ENCODE peak calls at places on chromosomes 5 and 9, in ten cellular contexts. S is BJ; K is HS-5; W is stimulated activated CD8-positive, alpha-beta memory T cell treated with anti-CD3 and anti-CD28 coated beads, Interleukin-12 subunit alpha, Interleukin-12 subunit beta, amount 100 ng/mL, for 1 hour; I is adrenal gland; A is substantia nigra; P is NCI-H446; G is stimulated activated CD4-positive, alpha-beta T cell treated with anti-CD3 and anti-CD28 coated beads, Interleukin-12 subunit alpha, Interleukin-12 subunit beta, amount 100 ng/mL, for 48 hours; U is neural progenitor cell; X is mesendoderm. F is an unnamed sample.

GRCh38 chr5:143977891-143978448 is 166.0 kb downstream of the HMHB1 start:
- DNase-seq in I (no peak), P (no peak), G (no peak), S (no peak), K (peak; percentile 60), U (no peak), A (no peak), W (no peak), X (no peak), F (no peak)

GRCh38 chr9:35867538-35867937 is 2.7 kb downstream of the OR13J1 start:
- DNase-seq in S (no peak), G (no peak), W (no peak), U (no peak), I (no peak), P (no peak), A (no peak), K (no peak), X (no peak), F (no peak)

GRCh38 chr5:114367029-114367428 is 5.2 kb downstream of the KCNN2 start:
- DNase-seq in P (no peak), X (no peak), S (no peak), W (no peak), G (no peak), A (no peak), K (no peak), U (no peak), I (no peak), F (no peak)

GRCh38 chr5:169695919-169696490 is 58.9 kb downstream of the DOCK2 start:
- DNase-seq in S (peak; percentile 99), P (no peak), A (no peak), X (no peak), U (no peak), K (peak; percentile 99), G (no peak), I (no peak), W (no peak), F (no peak)

GRCh38 chr9:117656007-117656406 is 48.2 kb upstream of the TLR4 start:
- DNase-seq in G (no peak), U (no peak), X (no peak), K (no peak), I (no peak), S (no peak), P (no peak), A (no peak), W (no peak), F (no peak)

GRCh38 chr5:16726538-16726946 is 109.7 kb upstream of the RETREG1 start:
- DNase-seq in K (no peak), I (no peak), U (no peak), X (no peak), S (no peak), P (no peak), G (no peak), W (no peak), A (no peak), F (no peak)

GRCh38 chr9:91384954-91385353 is 23.2 kb upstream of the AUH start:
- DNase-seq in P (no peak), X (no peak), I (no peak), G (no peak), U (no peak), W (no peak), K (no peak), S (no peak), A (no peak), F (no peak)

GRCh38 chr5:32115985-32116384 is 58.1 kb downstream of the GOLPH3 start:
- DNase-seq in P (no peak), K (no peak), I (no peak), A (no peak), G (no peak), X (peak; percentile 37), W (no peak), S (no peak), U (no peak), F (no peak)

GRCh38 chr9:84874583-84874982 is 205.1 kb downstream of the NTRK2 start:
- DNase-seq in I (no peak), U (no peak), X (no peak), S (no peak), A (no peak), K (no peak), G (no peak), P (no peak), W (no peak), F (no peak)

GRCh38 chr5:152097128-152097527 is 172.5 kb upstream of the GLRA1 start:
- DNase-seq in K (no peak), W (no peak), P (no peak), A (no peak), I (no peak), G (no peak), S (no peak), X (no peak), U (peak; percentile 16), F (no peak)

GRCh38 chr5:31671339-31671741 is 32.4 kb downstream of the PDZD2 start:
- DNase-seq in K (no peak), X (no peak), G (no peak), U (no peak), I (peak; percentile 46), S (no peak), P (peak; percentile 7), A (peak; percentile 14), W (no peak), F (no peak)

GRCh38 chr5:73673161-73673591 is 47.2 kb downstream of the ARHGEF28 start:
- DNase-seq in G (no peak), A (no peak), I (no peak), S (peak; percentile 51), X (peak; percentile 22), U (no peak), K (peak; percentile 69), W (no peak), P (no peak), F (no peak)

GRCh38 chr5:169064093-169064492 is 236.8 kb downstream of the SLIT3 start:
- DNase-seq in K (no peak), X (no peak), A (no peak), U (peak; percentile 28), I (no peak), S (no peak), W (no peak), P (no peak), G (no peak), F (no peak)

GRCh38 chr9:87160148-87161107 is 213.1 kb upstream of the GAS1 start:
- DNase-seq in W (no peak), I (no peak), S (no peak), P (no peak), A (no peak), G (no peak), X (no peak), K (no peak), U (no peak), F (no peak)

GRCh38 chr5:16489322-16489791 is 23.8 kb upstream of the ZNF622 start:
- DNase-seq in K (no peak), W (no peak), A (no peak), U (peak; percentile 53), X (peak; percentile 36), I (no peak), S (no peak), P (peak; percentile 73), G (no peak), F (no peak)

GRCh38 chr9:109956811-109957440 is 176.9 kb downstream of the PALM2AKAP2 start:
- DNase-seq in G (no peak), W (no peak), K (no peak), S (peak; percentile 27), X (peak; percentile 9), P (no peak), U (peak; percentile 55), A (no peak), I (no peak), F (no peak)

GRCh38 chr5:158174918-158175663 is 316.1 kb upstream of the CLINT1 start:
- DNase-seq in X (peak; percentile 89), P (peak; percentile 77), S (no peak), W (peak; percentile 20), K (peak; percentile 33), G (peak; percentile 38), A (peak; percentile 6), U (peak; percentile 92), I (peak; percentile 80), F (no peak)

GRCh38 chr5:7321724-7322123 is 74.2 kb upstream of the ADCY2 start:
- DNase-seq in K (peak; percentile 87), P (no peak), S (peak; percentile 96), I (no peak), A (no peak), G (no peak), W (no peak), X (peak; percentile 25), U (no peak), F (no peak)

GRCh38 chr9:70932097-70932496 is 189.3 kb downstream of the TRPM3 start:
- DNase-seq in A (no peak), W (no peak), K (no peak), X (no peak), I (no peak), G (no peak), S (no peak), P (no peak), U (no peak), F (no peak)

GRCh38 chr5:66596791-66597757 is 881 bp downstream of the MAST4 start:
- DNase-seq in A (no peak), S (no peak), U (peak; percentile 72), G (no peak), K (no peak), X (peak; percentile 34), I (peak; percentile 63), P (no peak), W (no peak), F (no peak)

F was measured in activated effector memory CD4-positive, alpha-beta T cell treated with Interleukin-2 at 50 U/mL for 16 hours.